ENCODE peak calls at places on chromosomes 1 and 21, in five cellular contexts. Y is K562, B is fibroblast of lung, U is PC-9, S is heart left ventricle. M is an unnamed sample. For H3K4me1, the result is how much of the 10 kb centered on the place peaks cover.

GRCh38 chr1:38559180-38559874 is 300.2 kb downstream of the RRAGC start:
- DNase-seq in U (no peak), S (no peak), Y (no peak), B (no peak), M (no peak)

GRCh38 chr1:38424677-38425076 is 378.1 kb upstream of the POU3F1 start:
- DNase-seq in Y (no peak), S (no peak), B (no peak), U (no peak), M (no peak)

GRCh38 chr1:79364896-79365295 is 358.4 kb upstream of the ADGRL4 start:
- DNase-seq in B (peak), S (no peak), Y (no peak), U (no peak), M (no peak)

GRCh38 chr1:193077991-193078390 is 18.6 kb downstream of the RO60 start:
- DNase-seq in B (peak), Y (no peak), U (no peak), S (no peak), M (no peak)

GRCh38 chr1:239954836-239955235 is 136.8 kb upstream of the FMN2 start:
- DNase-seq in U (no peak), B (no peak), Y (no peak), S (no peak), M (no peak)

GRCh38 chr1:234337233-234337632 is 36.0 kb upstream of the COA6 start:
- DNase-seq in Y (no peak), U (no peak), S (no peak), B (no peak), M (no peak)

GRCh38 chr1:228783415-228784045 is 48.3 kb downstream of the RHOU start:
- DNase-seq in B (no peak), S (no peak), U (no peak), Y (no peak), M (peak)

GRCh38 chr1:64549464-64550239 is 79.7 kb downstream of the CACHD1 start:
- DNase-seq in U (no peak), B (peak), S (no peak), Y (no peak), M (no peak)

GRCh38 chr1:84008631-84009030 is 9.7 kb upstream of the TTLL7 start:
- DNase-seq in Y (no peak), B (no peak), S (no peak), U (no peak), M (no peak)

GRCh38 chr1:184387069-184387870 is 441 bp downstream of the C1orf21 start:
- DNase-seq in Y (peak), B (peak), S (peak), U (peak), M (no peak)

GRCh38 chr1:62688687-62689085 is 500 bp upstream of the DOCK7 start:
- DNase-seq in S (no peak), Y (no peak), B (no peak), U (no peak), M (no peak)

GRCh38 chr1:244186372-244186771 is 135.3 kb downstream of the ZBTB18 start:
- DNase-seq in U (no peak), Y (no peak), B (no peak), S (no peak), M (no peak)

GRCh38 chr21:35217504-35218060 is 168.5 kb upstream of the RUNX1 start:
- DNase-seq in Y (no peak), S (no peak), U (peak), B (peak), M (peak)

GRCh38 chr1:33428661-33429060 is 2.2 kb downstream of the PHC2 start:
- DNase-seq in U (no peak), S (no peak), Y (no peak), B (no peak), M (no peak)

GRCh38 chr1:15951341-15952153 is 24.4 kb downstream of the ZBTB17 start:
- DNase-seq in Y (peak), B (no peak), U (no peak), S (no peak), M (no peak)

GRCh38 chr1:34985063-34985770 is at the start of gene TMEM35B:
- DNase-seq in U (peak), B (peak), Y (peak), S (peak), M (peak)

DNA sequence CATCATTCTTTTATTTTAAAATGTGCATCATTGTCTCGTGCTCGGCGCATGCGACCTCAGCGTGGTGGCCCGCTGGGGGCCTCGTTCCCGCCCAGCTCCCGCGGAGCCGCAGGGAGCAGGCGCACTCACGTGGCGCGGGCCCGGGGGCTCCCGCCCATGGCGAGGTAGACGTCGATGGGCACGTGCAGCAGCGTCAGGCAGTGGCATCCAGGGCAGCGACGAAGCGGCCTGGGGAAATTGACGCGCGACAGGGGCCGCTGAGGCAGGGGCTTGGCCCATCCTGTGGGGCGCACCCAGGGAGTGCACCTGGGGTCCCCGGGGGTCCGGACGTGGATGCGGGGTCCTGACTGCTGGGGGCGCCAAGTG is 994 bp downstream of the FAM229A start:
- DNase-seq in Y (no peak), U (no peak), B (no peak), S (peak), M (no peak)
- H3K4me3 ChIP-seq in Y (no peak), U (no peak), B (no peak), S (peak), M (peak)

DNA sequence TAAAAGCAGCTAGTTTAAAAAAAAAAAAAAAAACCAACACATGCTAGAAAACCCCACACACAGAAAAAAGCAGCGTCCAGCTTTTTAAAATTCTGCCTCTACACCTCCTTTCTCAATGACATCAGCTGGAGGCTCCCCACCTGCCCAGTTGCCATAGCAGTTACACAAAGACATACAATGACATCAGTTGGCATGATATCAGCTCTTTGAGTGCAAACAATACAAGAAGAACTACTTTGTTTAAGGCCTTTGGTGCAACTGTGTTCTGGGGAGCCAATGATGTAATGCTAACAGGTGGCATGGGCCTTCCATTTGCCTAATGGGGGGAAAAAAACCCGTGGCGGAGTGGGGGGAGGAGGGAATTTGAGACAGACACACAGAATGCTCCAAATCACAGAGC is 32.9 kb downstream of the DUSP10 start:
- DNase-seq in B (peak), U (no peak), Y (no peak), S (peak), M (no peak)
- H3K4me1 ChIP-seq in B (under half), U (under half), Y (half or more), S (under half), M (under half)

GRCh38 chr1:164601399-164602141 is 42.6 kb downstream of the PBX1 start:
- DNase-seq in B (no peak), S (no peak), U (no peak), Y (no peak), M (no peak)
- TF ChIP-seq CTCF in B (no peak), S (no peak), U (no peak), Y (no peak), M (no peak)

DNA sequence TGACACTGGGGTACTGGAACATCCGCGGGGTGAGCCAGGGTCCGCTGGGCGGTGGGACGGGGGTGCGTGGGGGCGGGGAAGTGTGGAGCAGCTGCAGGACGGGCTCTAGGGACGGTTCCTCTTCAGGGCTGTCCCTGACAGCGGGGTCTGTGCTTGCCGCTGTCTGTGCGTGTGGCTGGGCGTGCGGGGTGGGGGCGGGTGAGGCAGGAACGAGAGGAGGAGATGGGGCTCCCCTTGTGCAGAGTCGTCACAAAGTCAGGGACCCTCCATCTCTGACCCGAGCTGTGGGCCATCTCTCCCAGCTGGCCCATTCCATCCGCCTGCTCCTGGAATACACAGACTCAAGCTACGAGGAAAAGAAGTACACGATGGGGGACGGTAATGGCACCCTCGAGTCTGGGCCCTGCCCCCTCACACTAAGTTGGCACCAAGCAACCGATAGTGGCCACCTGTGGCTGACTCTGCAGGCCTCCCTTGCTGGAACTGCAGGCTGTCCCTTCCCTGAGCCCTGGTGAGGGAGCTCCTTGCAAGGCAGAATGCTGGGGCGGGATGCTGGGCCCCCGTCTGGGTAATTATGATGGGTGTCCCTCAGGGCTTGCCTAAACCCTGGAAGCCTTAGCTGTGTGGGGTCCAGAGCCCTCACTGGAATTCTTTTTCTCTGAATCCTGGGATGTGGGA is 405 bp downstream of the GSTM2 start:
- DNase-seq in Y (peak), S (no peak), B (no peak), U (no peak), M (no peak)
- H3K4me3 ChIP-seq in Y (peak), S (peak), B (peak), U (no peak), M (no peak)

DNA sequence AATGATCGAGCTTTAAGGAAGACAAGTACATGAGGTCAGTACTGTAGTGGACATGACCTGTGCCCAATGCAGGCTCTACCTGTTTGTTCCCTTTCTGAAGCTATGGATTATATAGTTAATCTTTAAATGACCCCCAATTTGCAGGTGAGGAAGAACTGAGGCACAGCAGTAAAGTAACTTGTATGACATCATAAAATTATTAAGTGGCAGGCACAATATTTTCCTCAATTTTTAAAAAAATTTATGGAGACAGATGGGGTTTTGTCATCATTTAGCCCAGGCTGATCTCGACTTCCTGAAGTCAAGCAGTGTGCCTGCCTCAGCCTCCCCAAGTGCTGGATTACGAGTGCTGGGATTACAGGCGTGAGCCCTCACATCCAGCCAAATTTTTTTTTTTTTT is 3.6 kb upstream of the GATAD2B start:
- DNase-seq in S (no peak), Y (no peak), U (no peak), B (no peak), M (no peak)
- H3K4me1 ChIP-seq in S (under half), Y (under half), U (under half), B (under half), M (under half)

M was measured in Caco-2.